ENCODE peak calls at places on chromosomes 4 and X, in five cellular contexts. S is SK-N-SH; B is occipital lobe; Q is activated CD8-positive, alpha-beta memory T cell treated with anti-CD3 and anti-CD28 coated beads for 1 hour; C is NCI-H1092. Y is an unnamed sample.

GRCh38 chr4:128454281-128455075 is 166.9 kb upstream of the PGRMC2 start:
- DNase-seq in S (peak; percentile 79), B (peak; percentile 73), Q (peak; percentile 37), C (peak; percentile 82), Y (peak; percentile 41)

GRCh38 chr4:183443609-183444148 is 757 bp upstream of the CDKN2AIP start:
- DNase-seq in S (no peak), B (no peak), Q (no peak), C (peak; percentile 76), Y (no peak)

GRCh38 chr4:126568652-126569580 is 1063.8 kb upstream of the INTU start:
- DNase-seq in S (peak; percentile 15), B (no peak), Q (no peak), C (no peak), Y (no peak)

GRCh38 chr4:80265571-80266266 is 745 bp upstream of the FGF5 start:
- DNase-seq in S (peak; percentile 64), B (no peak), Q (no peak), C (peak; percentile 8), Y (no peak)

GRCh38 chr4:6337331-6337935 is 67.8 kb downstream of the WFS1 start:
- DNase-seq in S (no peak), B (no peak), Q (no peak), C (no peak), Y (no peak)

GRCh38 chrX:74523870-74524735 is 90.3 kb downstream of the RLIM start:
- DNase-seq in S (no peak), B (no peak), Q (no peak), C (no peak), Y (no peak)

GRCh38 chr4:2500547-2500946 is 31.6 kb downstream of the RNF4 start:
- DNase-seq in S (no peak), B (no peak), Q (no peak), C (no peak), Y (no peak)

GRCh38 chr4:119525005-119525749 is 103.4 kb downstream of the PDE5A start:
- DNase-seq in S (no peak), B (no peak), Q (no peak), C (no peak), Y (no peak)

GRCh38 chrX:132738951-132739350 is 219.5 kb downstream of the HS6ST2 start:
- DNase-seq in S (no peak), B (no peak), Q (no peak), C (no peak), Y (no peak)